ENCODE peak calls at places on chromosomes 6 and 20, in five cellular contexts. L, T, N, J and M are unnamed samples.

GRCh38 chr6:36885461-36886401 is at the start of gene C6orf89:
- DNase-seq in L (peak), T (peak), N (peak), J (peak), M (peak)

GRCh38 chr6:29967379-29968010 is 25.2 kb downstream of the HLA-A start:
- DNase-seq in L (peak), T (peak), N (no peak), J (no peak), M (no peak)

GRCh38 chr6:35327349-35328027 is 14.9 kb upstream of the PPARD start:
- DNase-seq in L (peak), T (no peak), N (peak), J (peak), M (peak)

GRCh38 chr6:17429381-17430061 is 36.1 kb downstream of the CAP2 start:
- DNase-seq in L (no peak), T (no peak), N (no peak), J (no peak), M (no peak)

GRCh38 chr6:142695016-142695415 is 250.0 kb downstream of the HIVEP2 start:
- DNase-seq in L (peak), T (no peak), N (no peak), J (no peak), M (no peak)

GRCh38 chr20:64130876-64131275 is 23.5 kb upstream of the NPBWR2 start:
- DNase-seq in L (no peak), T (no peak), N (no peak), J (peak), M (no peak)

GRCh38 chr6:132765560-132765959 is 7.9 kb upstream of the VNN2 start:
- DNase-seq in L (no peak), T (no peak), N (no peak), J (no peak), M (no peak)

GRCh38 chr6:54892831-54893230 is 46.3 kb downstream of the FAM83B start:
- DNase-seq in L (no peak), T (peak), N (peak), J (no peak), M (no peak)

GRCh38 chr6:11412616-11413015 is 124.9 kb upstream of the TMEM170B start:
- DNase-seq in L (no peak), T (no peak), N (no peak), J (no peak), M (no peak)

GRCh38 chr6:2168480-2168879 is 76.9 kb downstream of the GMDS start:
- DNase-seq in L (no peak), T (no peak), N (no peak), J (no peak), M (no peak)

GRCh38 chr6:39882567-39882953 is 51.7 kb downstream of the MOCS1 start:
- DNase-seq in L (no peak), T (no peak), N (no peak), J (no peak), M (no peak)

GRCh38 chr20:43590036-43590391 is 723 bp upstream of the IFT52 start:
- DNase-seq in L (peak), T (no peak), N (no peak), J (no peak), M (no peak)

GRCh38 chr6:17393335-17394191 is at the start of gene CAP2:
- DNase-seq in L (peak), T (no peak), N (peak), J (peak), M (peak)

GRCh38 chr6:21137708-21138358 is 455.7 kb upstream of the SOX4 start:
- DNase-seq in L (no peak), T (no peak), N (no peak), J (no peak), M (no peak)

GRCh38 chr6:43368517-43369160 is 808 bp downstream of the ZNF318 start:
- DNase-seq in L (peak), T (no peak), N (peak), J (peak), M (peak)

GRCh38 chr6:55825402-55826051 is 49.9 kb downstream of the BMP5 start:
- DNase-seq in L (no peak), T (peak), N (peak), J (no peak), M (no peak)

GRCh38 chr20:7879883-7880282 is 60.4 kb downstream of the HAO1 start:
- DNase-seq in L (no peak), T (no peak), N (peak), J (no peak), M (no peak)

GRCh38 chr20:9021699-9022098 is 47.2 kb upstream of the PLCB4 start:
- DNase-seq in L (no peak), T (no peak), N (peak), J (no peak), M (no peak)

GRCh38 chr6:167094820-167095637 is 27.9 kb upstream of the CCR6 start:
- DNase-seq in L (no peak), T (no peak), N (no peak), J (no peak), M (no peak)

GRCh38 chr6:11632231-11632630 is 94.7 kb downstream of the TMEM170B start:
- DNase-seq in L (peak), T (no peak), N (peak), J (peak), M (no peak)

GRCh38 chr6:156980948-156981347 is 203.8 kb downstream of the ARID1B start:
- DNase-seq in L (no peak), T (no peak), N (no peak), J (no peak), M (no peak)

GRCh38 chr6:44257007-44257752 is at the start of gene SLC35B2:
- DNase-seq in L (peak), T (no peak), N (peak), J (peak), M (peak)

GRCh38 chr6:32906539-32906938 is 34.3 kb downstream of the HLA-DMB start:
- DNase-seq in L (no peak), T (no peak), N (no peak), J (no peak), M (no peak)

GRCh38 chr6:143742070-143742954 is 64.5 kb downstream of the PHACTR2 start:
- DNase-seq in L (no peak), T (no peak), N (no peak), J (no peak), M (no peak)
- H3K4me3 ChIP-seq in L (no peak), T (no peak), N (no peak), J (no peak), M (no peak)

GRCh38 chr6:52557389-52558265 is 19.2 kb downstream of the TRAM2 start:
- DNase-seq in L (no peak), T (no peak), N (no peak), J (no peak), M (no peak)

GRCh38 chr6:52553158-52553557 is 23.7 kb downstream of the TRAM2 start:
- DNase-seq in L (no peak), T (no peak), N (no peak), J (no peak), M (no peak)

GRCh38 chr6:52554684-52555280 is 22.1 kb downstream of the TRAM2 start:
- DNase-seq in L (no peak), T (no peak), N (no peak), J (no peak), M (no peak)

GRCh38 chr6:52553719-52554118 is 23.1 kb downstream of the TRAM2 start:
- DNase-seq in L (no peak), T (no peak), N (no peak), J (no peak), M (no peak)

GRCh38 chr6:52555531-52556228 is 21.2 kb downstream of the TRAM2 start:
- DNase-seq in L (no peak), T (no peak), N (no peak), J (no peak), M (no peak)
- H3K4me3 ChIP-seq in L (no peak), T (no peak), N (no peak), J (no peak), M (no peak)

GRCh38 chr6:25363429-25363828 is 84.3 kb downstream of the CARMIL1 start:
- DNase-seq in L (no peak), T (no peak), N (no peak), J (no peak), M (no peak)

GRCh38 chr6:25365159-25365558 is 86.0 kb downstream of the CARMIL1 start:
- DNase-seq in L (no peak), T (no peak), N (no peak), J (no peak), M (no peak)

GRCh38 chr6:25359191-25359861 is 80.2 kb downstream of the CARMIL1 start:
- DNase-seq in L (no peak), T (no peak), N (peak), J (no peak), M (no peak)

GRCh38 chr6:25359891-25360290 is 80.7 kb downstream of the CARMIL1 start:
- DNase-seq in L (no peak), T (no peak), N (no peak), J (no peak), M (no peak)

DNA sequence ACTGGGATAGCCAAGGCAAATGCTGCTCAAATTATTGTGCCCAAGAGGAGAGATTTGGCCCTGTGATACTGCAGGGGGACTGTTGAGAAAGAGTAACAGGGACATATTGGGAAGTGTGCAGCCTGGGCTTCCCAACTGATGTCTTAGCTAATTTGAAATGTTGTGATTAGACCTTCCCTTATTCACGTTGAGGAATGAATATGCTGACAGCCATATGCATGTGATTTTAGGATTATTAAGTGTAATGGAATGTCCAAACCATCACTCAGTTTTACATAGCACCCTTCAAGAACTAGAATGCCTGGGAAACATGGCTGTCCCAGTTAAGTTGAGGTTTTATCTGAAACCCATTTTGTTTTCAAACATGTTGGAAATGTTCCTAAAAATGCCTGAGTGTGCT is 81.4 kb downstream of the CARMIL1 start:
- DNase-seq in L (no peak), T (no peak), N (no peak), J (no peak), M (no peak)
- H3K4me3 ChIP-seq in L (no peak), T (no peak), N (no peak), J (no peak), M (no peak)

DNA sequence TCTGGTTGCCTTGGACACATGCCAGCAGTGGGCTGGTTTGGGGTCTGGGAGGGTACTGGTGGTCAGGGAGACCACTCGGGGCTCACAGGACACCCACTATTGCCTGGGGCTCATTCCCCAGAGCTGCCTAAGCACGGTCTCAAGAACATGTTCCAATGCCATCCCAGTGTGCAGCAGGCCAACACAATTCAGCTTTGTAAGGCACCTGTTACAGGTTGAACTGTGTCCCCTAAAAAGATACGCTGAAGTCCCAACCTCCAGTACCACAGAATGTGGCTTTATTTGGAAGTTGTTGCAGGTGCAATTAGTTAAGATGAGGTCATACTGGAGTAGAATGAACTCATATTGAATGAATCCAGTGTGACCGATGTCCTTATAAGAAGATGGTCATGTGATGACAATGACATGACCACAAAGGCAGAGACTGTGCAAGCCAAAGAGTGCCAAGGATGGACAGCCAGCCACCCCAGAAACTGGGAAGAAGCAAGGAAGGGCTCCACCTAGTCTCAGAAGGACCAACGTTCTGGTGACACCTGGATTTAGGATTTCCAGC is 13.5 kb upstream of the MAS1 start:
- DNase-seq in L (no peak), T (no peak), N (no peak), J (no peak), M (no peak)
- H3K4me3 ChIP-seq in L (no peak), T (no peak), N (no peak), J (no peak), M (no peak)